ENCODE peak calls at places on chromosomes 16 and 17, in nine cellular contexts. Z is esophagus muscularis mucosa, X is vagina, D is K562, L is suprapubic skin, G is HCT116, U is prostate gland, E is upper lobe of left lung, S is stomach. V is an unnamed sample.

GRCh38 chr16:46972429-46972970 is 974 bp downstream of the DNAJA2 start:
- DNase-seq in X (no peak), Z (no peak), E (no peak), D (no peak), G (no peak), U (no peak), L (no peak), S (no peak), V (no peak)

GRCh38 chr16:914453-914852 is 56.3 kb downstream of the LMF1 start:
- DNase-seq in L (no peak), E (no peak), Z (no peak), X (no peak), U (no peak), S (no peak), G (peak; percentile 12), D (no peak), V (no peak)

GRCh38 chr17:82776454-82776853 is 24.6 kb downstream of the TBCD start:
- DNase-seq in X (no peak), U (no peak), G (no peak), Z (no peak), S (no peak), D (no peak), E (no peak), L (no peak), V (no peak)

GRCh38 chr17:66702106-66702936 is 132.6 kb upstream of the CACNG5 start:
- DNase-seq in E (no peak), G (no peak), U (no peak), X (no peak), Z (no peak), S (no peak), L (no peak), D (no peak), V (no peak)

GRCh38 chr16:57266531-57267268 is 17.8 kb downstream of the PLLP start:
- DNase-seq in S (peak; percentile 61), D (no peak), X (no peak), Z (no peak), L (no peak), U (peak; percentile 33), G (no peak), E (no peak), V (no peak)

GRCh38 chr16:72823961-72824490 is 223.9 kb downstream of the ZFHX3 start:
- DNase-seq in G (no peak), Z (no peak), E (no peak), X (no peak), U (no peak), S (no peak), D (no peak), L (no peak), V (no peak)

GRCh38 chr17:40493697-40494096 is 7.7 kb downstream of the TNS4 start:
- DNase-seq in E (no peak), L (no peak), S (no peak), U (peak; percentile 80), D (no peak), G (no peak), X (no peak), Z (no peak), V (no peak)

GRCh38 chr16:55663770-55664677 is 8.2 kb downstream of the SLC6A2 start:
- DNase-seq in Z (no peak), L (no peak), E (peak; percentile 10), U (no peak), D (no peak), G (no peak), S (no peak), X (no peak), V (no peak)

GRCh38 chr16:50622029-50622428 is 59.1 kb downstream of the SNX20 start:
- DNase-seq in X (no peak), D (no peak), G (no peak), S (no peak), Z (no peak), E (no peak), L (no peak), U (no peak), V (no peak)

GRCh38 chr16:23254338-23254737 is 47.8 kb upstream of the SCNN1B start:
- DNase-seq in X (no peak), D (no peak), S (no peak), L (no peak), U (no peak), E (no peak), Z (no peak), G (no peak), V (no peak)

GRCh38 chr17:6959700-6960099 is 36.1 kb upstream of the ALOX12 start:
- DNase-seq in S (no peak), X (no peak), Z (no peak), L (no peak), U (no peak), E (no peak), G (no peak), D (no peak), V (no peak)

GRCh38 chr16:51276335-51276734 is 125.3 kb upstream of the SALL1 start:
- DNase-seq in G (no peak), S (no peak), Z (no peak), E (no peak), D (no peak), X (no peak), U (no peak), L (no peak), V (no peak)

GRCh38 chr17:67992541-67993152 is 3.6 kb downstream of the C17orf58 start:
- DNase-seq in U (peak; percentile 44), Z (no peak), G (no peak), L (no peak), E (no peak), D (no peak), X (no peak), S (no peak), V (no peak)

GRCh38 chr17:67994827-67995567 is 1.3 kb downstream of the C17orf58 start:
- DNase-seq in E (no peak), G (no peak), X (no peak), S (peak; percentile 25), D (no peak), L (no peak), Z (no peak), U (peak; percentile 33), V (no peak)

GRCh38 chr17:67993998-67994361 is 2.3 kb downstream of the C17orf58 start:
- DNase-seq in E (peak; percentile 79), D (no peak), Z (no peak), U (no peak), G (no peak), S (no peak), X (no peak), L (peak; percentile 76), V (no peak)

GRCh38 chr17:67995568-67996191 is 589 bp downstream of the C17orf58 start:
- DNase-seq in D (no peak), X (no peak), S (peak; percentile 28), U (peak; percentile 10), E (peak; percentile 89), G (no peak), L (peak; percentile 77), Z (no peak), V (peak; percentile 83)

DNA sequence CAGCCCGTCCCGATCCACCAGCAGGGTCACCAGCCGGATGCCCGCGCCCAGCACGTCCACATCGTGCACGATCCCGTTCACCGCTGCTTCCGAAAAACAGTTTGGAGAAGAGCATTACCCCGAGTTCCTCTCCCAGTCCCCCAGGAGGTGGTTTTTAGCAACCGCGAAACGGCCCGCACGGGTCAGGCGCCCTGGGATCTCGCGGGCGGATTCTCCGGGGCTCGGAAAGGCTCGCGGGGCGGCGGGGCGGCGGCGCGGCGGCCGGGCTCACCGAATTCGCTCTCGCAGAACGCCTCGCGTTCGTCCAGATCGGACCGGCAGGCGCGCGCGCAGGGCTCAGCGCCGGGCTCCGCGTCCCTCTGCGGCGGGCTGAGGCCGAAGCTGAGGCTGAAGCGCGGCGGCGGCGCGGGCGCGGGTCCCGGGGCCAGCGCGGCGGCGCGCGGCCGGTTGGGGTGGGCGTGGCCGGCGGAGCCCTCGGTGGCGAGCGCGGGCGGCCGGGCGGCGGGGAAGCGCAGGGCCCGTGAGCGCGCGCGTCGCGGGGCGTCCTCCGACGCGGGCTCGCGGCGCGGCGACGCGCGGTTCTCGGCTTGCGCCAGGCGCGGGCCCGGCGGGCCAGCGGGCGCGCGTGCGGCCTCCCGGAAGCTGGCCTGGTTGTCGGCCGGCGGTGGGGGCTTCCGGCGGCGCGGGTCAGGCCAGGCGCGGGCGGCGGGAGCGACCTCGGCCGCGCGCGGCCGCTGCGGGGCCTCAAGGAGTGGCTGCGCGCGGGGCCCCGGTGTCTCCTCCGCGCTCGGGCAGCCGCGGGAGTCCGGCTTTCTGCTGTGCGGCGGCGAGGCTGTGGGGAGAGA is 2.9 kb downstream of the C17orf58 start:
- DNase-seq in U (peak; percentile 76), L (peak; percentile 85), S (peak; percentile 87), D (peak; percentile 88), G (peak; percentile 81), E (peak; percentile 98), X (no peak), Z (peak; percentile 93), V (peak; percentile 95)
- TF ChIP-seq CTCF in U (no peak), L (no peak), S (no peak), D (no peak), G (no peak), E (peak; percentile 12), X (no peak), Z (peak; percentile 6), V (no peak)

GRCh38 chr17:28854457-28855382 is at the start of gene ERAL1:
- DNase-seq in G (peak; percentile 64), D (peak; percentile 88), E (peak; percentile 89), Z (peak; percentile 95), S (peak; percentile 85), U (peak; percentile 86), L (peak; percentile 87), X (no peak), V (peak; percentile 96)
- TF ChIP-seq POLR2AphosphoS5 in G (peak; percentile 92), D (peak; percentile 93), E (peak; percentile 28), Z (peak; percentile 89), S (peak; percentile 92), U (peak; percentile 92), L (peak; percentile 38), X (peak; percentile 88), V (peak; percentile 92)

GRCh38 chr17:38918129-38918913 is 7.1 kb upstream of the LASP1NB start:
- DNase-seq in S (peak; percentile 24), Z (no peak), G (no peak), U (no peak), D (no peak), E (peak; percentile 78), X (no peak), L (no peak), V (no peak)
- TF ChIP-seq CTCF in S (no peak), Z (no peak), G (no peak), U (no peak), D (peak; percentile 25), E (no peak), X (no peak), L (no peak), V (no peak)

DNA sequence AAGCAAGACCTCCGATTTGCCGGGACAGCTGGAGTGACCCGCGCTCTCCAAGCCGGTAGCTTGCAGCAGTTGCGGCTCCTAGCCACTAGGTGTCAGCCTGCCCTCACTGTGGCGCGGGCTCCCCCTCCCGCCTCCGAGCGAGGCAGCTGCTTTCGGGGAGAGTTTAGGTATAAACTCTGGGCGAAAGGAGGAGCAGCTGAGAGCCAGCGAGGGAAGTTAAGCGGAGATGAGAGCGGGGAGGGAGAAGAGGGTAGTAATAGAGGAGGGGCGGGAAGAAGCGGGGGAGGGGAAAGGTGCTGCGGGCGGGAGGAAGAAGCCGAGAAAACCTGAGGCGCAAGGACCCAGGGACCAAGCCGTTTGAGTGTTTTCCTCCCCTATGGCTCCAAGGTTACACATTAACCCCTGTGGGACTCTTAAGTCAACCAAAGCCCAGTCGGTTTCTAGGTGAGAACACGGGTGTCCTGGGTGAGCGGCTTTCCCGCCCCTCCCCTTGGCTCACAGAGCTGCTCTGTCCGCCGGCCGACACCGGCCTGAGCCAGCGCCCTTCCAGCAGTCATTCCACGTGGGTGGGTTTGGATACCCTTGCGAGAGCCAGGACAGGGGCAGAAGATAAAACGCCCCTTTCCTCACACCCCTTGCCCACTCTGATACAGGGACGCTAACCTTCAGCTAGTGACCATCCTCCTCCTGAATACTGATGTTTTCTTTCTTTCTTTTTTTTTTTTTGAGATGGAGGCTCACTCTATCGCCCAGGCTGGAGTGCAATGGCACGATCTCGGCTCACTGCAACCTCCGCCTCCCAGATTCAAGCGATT is 1.1 kb upstream of the TLCD1 start:
- DNase-seq in E (peak; percentile 95), S (peak; percentile 96), D (peak; percentile 75), X (no peak), G (peak; percentile 89), Z (peak; percentile 98), U (peak; percentile 94), L (peak; percentile 96), V (peak; percentile 99)
- TF ChIP-seq POLR2AphosphoS5 in E (peak; percentile 32), S (peak; percentile 83), D (peak; percentile 42), X (peak; percentile 81), G (peak; percentile 62), Z (peak; percentile 63), U (peak; percentile 90), L (peak; percentile 76), V (peak; percentile 84)